ENCODE peak calls at places on chromosome 7, in six cellular contexts. F is activated naive CD8-positive, alpha-beta T cell treated with anti-CD3 and anti-CD28 coated beads for 36 hours; W is substantia nigra; P is fibroblast of lung; X is stimulated activated naive CD8-positive, alpha-beta T cell treated with anti-CD3 and anti-CD28 coated beads, Interleukin-15, amount 100 ng/mL, for 72 hours; T is activated B cell treated with CpG ODN at 0.5 μM for 24 hours. I is an unnamed sample.

GRCh38 chr7:82404094-82404493 is 39.5 kb downstream of the CACNA2D1 start:
- DNase-seq in F (no peak), W (no peak), P (no peak), X (no peak), T (no peak), I (no peak)

GRCh38 chr7:121049028-121049791 is 60.7 kb downstream of the CPED1 start:
- DNase-seq in F (no peak), W (no peak), P (peak), X (no peak), T (no peak), I (no peak)

GRCh38 chr7:8724080-8724718 is 290.8 kb downstream of the NXPH1 start:
- DNase-seq in F (peak), W (peak), P (no peak), X (peak), T (no peak), I (no peak)

GRCh38 chr7:15584575-15584974 is 22.8 kb upstream of the AGMO start:
- DNase-seq in F (no peak), W (no peak), P (no peak), X (no peak), T (no peak), I (no peak)

GRCh38 chr7:111011500-111011899 is 79.4 kb upstream of the LRRN3 start:
- DNase-seq in F (no peak), W (no peak), P (peak), X (no peak), T (no peak), I (no peak)

GRCh38 chr7:101903505-101903849 is 86.1 kb downstream of the CUX1 start:
- DNase-seq in F (no peak), W (no peak), P (no peak), X (no peak), T (no peak), I (no peak)

GRCh38 chr7:3520206-3520605 is 219.2 kb downstream of the SDK1 start:
- DNase-seq in F (no peak), W (no peak), P (no peak), X (no peak), T (no peak), I (no peak)

GRCh38 chr7:129110575-129111376 is 33.7 kb upstream of the TSPAN33 start:
- DNase-seq in F (no peak), W (no peak), P (no peak), X (no peak), T (no peak), I (no peak)

GRCh38 chr7:155003215-155003999 is 483 bp upstream of the PAXIP1 start:
- DNase-seq in F (peak), W (peak), P (peak), X (peak), T (peak), I (peak)

GRCh38 chr7:73668103-73668937 is 689 bp downstream of the VPS37D start:
- DNase-seq in F (no peak), W (no peak), P (peak), X (peak), T (no peak), I (no peak)

GRCh38 chr7:106114735-106115383 is 2.7 kb upstream of the SYPL1 start:
- DNase-seq in F (peak), W (no peak), P (no peak), X (peak), T (no peak), I (peak)

GRCh38 chr7:13047061-13047460 is 359.6 kb downstream of the ARL4A start:
- DNase-seq in F (no peak), W (no peak), P (no peak), X (no peak), T (no peak), I (no peak)

GRCh38 chr7:143269254-143269653 is 6.0 kb downstream of the GSTK1 start:
- DNase-seq in F (no peak), W (no peak), P (no peak), X (no peak), T (no peak), I (no peak)

GRCh38 chr7:45176886-45177731 is 19.5 kb downstream of the RAMP3 start:
- DNase-seq in F (no peak), W (no peak), P (no peak), X (no peak), T (no peak), I (no peak)

GRCh38 chr7:133985300-133985699 is 141.8 kb upstream of the LRGUK start:
- DNase-seq in F (no peak), W (no peak), P (no peak), X (no peak), T (no peak), I (no peak)

GRCh38 chr7:99210265-99210970 is 2.5 kb upstream of the KPNA7 start:
- DNase-seq in F (no peak), W (no peak), P (no peak), X (no peak), T (no peak), I (no peak)

GRCh38 chr7:38105874-38106483 is 72.1 kb upstream of the STARD3NL start:
- DNase-seq in F (no peak), W (no peak), P (peak), X (no peak), T (no peak), I (no peak)

GRCh38 chr7:100189061-100189460 is 11.3 kb downstream of the STAG3 start:
- DNase-seq in F (no peak), W (no peak), P (no peak), X (no peak), T (no peak), I (no peak)

GRCh38 chr7:150420242-150420641 is 30.2 kb upstream of the GIMAP8 start:
- DNase-seq in F (no peak), W (no peak), P (no peak), X (no peak), T (peak), I (no peak)

GRCh38 chr7:1317654-1318450 is 85.2 kb downstream of the UNCX start:
- DNase-seq in F (no peak), W (no peak), P (no peak), X (no peak), T (no peak), I (no peak)

GRCh38 chr7:17560966-17561365 is 262.5 kb downstream of the AHR start:
- DNase-seq in F (no peak), W (no peak), P (no peak), X (no peak), T (no peak), I (no peak)

GRCh38 chr7:25940086-25940906 is 211.7 kb upstream of the NFE2L3 start:
- DNase-seq in F (no peak), W (no peak), P (no peak), X (no peak), T (no peak), I (no peak)

GRCh38 chr7:16417958-16418357 is 3.4 kb downstream of the CRPPA start:
- DNase-seq in F (no peak), W (no peak), P (no peak), X (no peak), T (no peak), I (no peak)

GRCh38 chr7:69232445-69233376 is 365.6 kb upstream of the AUTS2 start:
- DNase-seq in F (no peak), W (no peak), P (no peak), X (no peak), T (no peak), I (no peak)

GRCh38 chr7:134890246-134891240 is 95.8 kb upstream of the AGBL3 start:
- DNase-seq in F (no peak), W (peak), P (peak), X (no peak), T (no peak), I (no peak)